ENCODE peak calls at places on chromosomes 7 and 10, in five cellular contexts. O is HFFc6, M is mesenchymal stem cell, L is nephron progenitor cell, P is astrocyte of the hippocampus. W is an unnamed sample.

GRCh38 chr10:52197098-52197497 is 117.0 kb upstream of the DKK1 start:
- DNase-seq in O (no peak), P (no peak), L (no peak), M (no peak), W (no peak)

GRCh38 chr7:14850039-14850438 is 52.5 kb downstream of the DGKB start:
- DNase-seq in P (no peak), L (no peak), O (no peak), M (no peak), W (peak; percentile 9)

GRCh38 chr10:23157691-23158369 is 34.3 kb upstream of the PTF1A start:
- DNase-seq in P (peak; percentile 48), L (peak; percentile 12), M (peak; percentile 63), O (peak; percentile 10), W (peak; percentile 32)

GRCh38 chr7:102287082-102287464 is 405 bp downstream of the SH2B2 start:
- DNase-seq in M (no peak), P (no peak), O (no peak), L (no peak), W (no peak)

GRCh38 chr10:14247650-14248258 is 83.0 kb downstream of the FRMD4A start:
- DNase-seq in L (no peak), P (peak; percentile 58), O (no peak), M (no peak), W (no peak)

GRCh38 chr10:95071107-95071660 is 1.9 kb upstream of the CYP2C8 start:
- DNase-seq in P (no peak), O (no peak), M (no peak), L (no peak), W (no peak)

GRCh38 chr7:147412782-147413186 is 1177.8 kb upstream of the C7orf33 start:
- DNase-seq in M (peak; percentile 53), L (no peak), O (peak; percentile 57), P (peak; percentile 76), W (no peak)

GRCh38 chr10:115939101-115939815 is 333.7 kb downstream of the GFRA1 start:
- DNase-seq in M (no peak), O (no peak), L (no peak), P (peak; percentile 62), W (no peak)

GRCh38 chr10:780536-781524 is 91.4 kb upstream of the DIP2C start:
- DNase-seq in L (no peak), M (no peak), O (no peak), P (no peak), W (no peak)

GRCh38 chr7:140541513-140542192 is 62.3 kb upstream of the MKRN1 start:
- DNase-seq in O (peak; percentile 91), P (peak; percentile 91), M (peak; percentile 94), L (peak; percentile 76), W (peak; percentile 91)

GRCh38 chr10:110783509-110784103 is 88.1 kb upstream of the PDCD4 start:
- DNase-seq in P (no peak), L (no peak), O (no peak), M (no peak), W (no peak)

GRCh38 chr10:13776861-13777301 is 190.1 kb downstream of the PRPF18 start:
- DNase-seq in O (peak; percentile 89), L (no peak), M (peak; percentile 54), P (no peak), W (peak; percentile 55)

GRCh38 chr7:29116801-29117200 is 29.5 kb downstream of the CPVL start:
- DNase-seq in M (no peak), L (no peak), O (no peak), P (no peak), W (no peak)

GRCh38 chr10:97017474-97017903 is 168.3 kb downstream of the SLIT1 start:
- DNase-seq in P (no peak), L (no peak), O (no peak), M (no peak), W (no peak)

GRCh38 chr7:77979219-77979618 is 180.6 kb downstream of the PHTF2 start:
- DNase-seq in M (no peak), L (no peak), P (peak; percentile 3), O (no peak), W (no peak)

GRCh38 chr7:130998993-130999602 is 265.1 kb upstream of the KLF14 start:
- DNase-seq in O (peak; percentile 33), L (no peak), M (peak; percentile 43), P (peak; percentile 62), W (peak; percentile 52)